ENCODE peak calls at places on chromosome 15, in seven cellular contexts. One of them, this sample, is unnamed.

GRCh38 chr15:101200181-101200580 is 51.7 kb downstream of the CHSY1 start:
- DNase-seq in NCI-H345: no peak
- DNase-seq in GF-D8: no peak
- DNase-seq in AG08396: no peak
- DNase-seq in B cell: no peak
- DNase-seq in mesendoderm: no peak
- DNase-seq in stimulated activated CD8-positive, alpha-beta memory T cell treated with anti-CD3 and anti-CD28 coated beads, Interleukin-4, amount 100 ng/mL, for 1 hour: no peak
- DNase-seq in this sample: no peak

GRCh38 chr15:51736069-51736468 is 1.4 kb downstream of the LYSMD2 start:
- DNase-seq in B cell: peak
- DNase-seq in AG08396: no peak
- DNase-seq in GF-D8: no peak
- DNase-seq in mesendoderm: no peak
- DNase-seq in stimulated activated CD8-positive, alpha-beta memory T cell treated with anti-CD3 and anti-CD28 coated beads, Interleukin-4, amount 100 ng/mL, for 1 hour: no peak
- DNase-seq in NCI-H345: peak
- DNase-seq in this sample: no peak

GRCh38 chr15:100891316-100892012 is 11.8 kb downstream of the ALDH1A3 start:
- DNase-seq in stimulated activated CD8-positive, alpha-beta memory T cell treated with anti-CD3 and anti-CD28 coated beads, Interleukin-4, amount 100 ng/mL, for 1 hour: no peak
- DNase-seq in NCI-H345: no peak
- DNase-seq in GF-D8: no peak
- DNase-seq in AG08396: no peak
- DNase-seq in B cell: no peak
- DNase-seq in mesendoderm: peak
- DNase-seq in this sample: no peak

GRCh38 chr15:38054488-38054887 is 120.0 kb downstream of the TMCO5A start:
- DNase-seq in NCI-H345: no peak
- DNase-seq in GF-D8: no peak
- DNase-seq in AG08396: no peak
- DNase-seq in B cell: no peak
- DNase-seq in stimulated activated CD8-positive, alpha-beta memory T cell treated with anti-CD3 and anti-CD28 coated beads, Interleukin-4, amount 100 ng/mL, for 1 hour: no peak
- DNase-seq in mesendoderm: no peak
- DNase-seq in this sample: no peak

GRCh38 chr15:90071220-90071807 is 31.0 kb downstream of the IDH2 start:
- DNase-seq in stimulated activated CD8-positive, alpha-beta memory T cell treated with anti-CD3 and anti-CD28 coated beads, Interleukin-4, amount 100 ng/mL, for 1 hour: peak
- DNase-seq in mesendoderm: peak
- DNase-seq in GF-D8: peak
- DNase-seq in B cell: peak
- DNase-seq in NCI-H345: peak
- DNase-seq in AG08396: peak
- DNase-seq in this sample: peak

GRCh38 chr15:27744651-27745050 is 354.5 kb downstream of the OCA2 start:
- DNase-seq in mesendoderm: peak
- DNase-seq in NCI-H345: no peak
- DNase-seq in stimulated activated CD8-positive, alpha-beta memory T cell treated with anti-CD3 and anti-CD28 coated beads, Interleukin-4, amount 100 ng/mL, for 1 hour: no peak
- DNase-seq in AG08396: no peak
- DNase-seq in B cell: no peak
- DNase-seq in GF-D8: no peak
- DNase-seq in this sample: no peak

GRCh38 chr15:41981373-41982132 is 9.2 kb upstream of the EHD4 start:
- DNase-seq in stimulated activated CD8-positive, alpha-beta memory T cell treated with anti-CD3 and anti-CD28 coated beads, Interleukin-4, amount 100 ng/mL, for 1 hour: no peak
- DNase-seq in GF-D8: no peak
- DNase-seq in B cell: no peak
- DNase-seq in NCI-H345: no peak
- DNase-seq in AG08396: peak
- DNase-seq in mesendoderm: no peak
- DNase-seq in this sample: no peak

GRCh38 chr15:81343371-81343770 is 19.4 kb upstream of the STARD5 start:
- DNase-seq in GF-D8: no peak
- DNase-seq in NCI-H345: no peak
- DNase-seq in stimulated activated CD8-positive, alpha-beta memory T cell treated with anti-CD3 and anti-CD28 coated beads, Interleukin-4, amount 100 ng/mL, for 1 hour: no peak
- DNase-seq in mesendoderm: no peak
- DNase-seq in AG08396: no peak
- DNase-seq in B cell: no peak
- DNase-seq in this sample: no peak

GRCh38 chr15:39077998-39078397 is 502.9 kb upstream of the THBS1 start:
- DNase-seq in B cell: no peak
- DNase-seq in NCI-H345: no peak
- DNase-seq in AG08396: no peak
- DNase-seq in GF-D8: no peak
- DNase-seq in mesendoderm: no peak
- DNase-seq in stimulated activated CD8-positive, alpha-beta memory T cell treated with anti-CD3 and anti-CD28 coated beads, Interleukin-4, amount 100 ng/mL, for 1 hour: no peak
- DNase-seq in this sample: no peak

GRCh38 chr15:88465633-88466219 is 1.5 kb downstream of the MRPL46 start:
- DNase-seq in B cell: no peak
- DNase-seq in GF-D8: peak
- DNase-seq in stimulated activated CD8-positive, alpha-beta memory T cell treated with anti-CD3 and anti-CD28 coated beads, Interleukin-4, amount 100 ng/mL, for 1 hour: no peak
- DNase-seq in AG08396: peak
- DNase-seq in NCI-H345: no peak
- DNase-seq in mesendoderm: peak
- DNase-seq in this sample: no peak

GRCh38 chr15:77722759-77723460 is 90.2 kb upstream of the LINGO1 start:
- DNase-seq in mesendoderm: peak
- DNase-seq in NCI-H345: no peak
- DNase-seq in B cell: no peak
- DNase-seq in stimulated activated CD8-positive, alpha-beta memory T cell treated with anti-CD3 and anti-CD28 coated beads, Interleukin-4, amount 100 ng/mL, for 1 hour: no peak
- DNase-seq in GF-D8: no peak
- DNase-seq in AG08396: no peak
- DNase-seq in this sample: no peak

GRCh38 chr15:73387507-73388255 is 18.9 kb upstream of the HCN4 start:
- DNase-seq in B cell: no peak
- DNase-seq in GF-D8: no peak
- DNase-seq in mesendoderm: peak
- DNase-seq in NCI-H345: no peak
- DNase-seq in AG08396: no peak
- DNase-seq in stimulated activated CD8-positive, alpha-beta memory T cell treated with anti-CD3 and anti-CD28 coated beads, Interleukin-4, amount 100 ng/mL, for 1 hour: no peak
- DNase-seq in this sample: no peak

GRCh38 chr15:60237411-60237810 is 160.4 kb downstream of the ANXA2 start:
- DNase-seq in mesendoderm: peak
- DNase-seq in B cell: no peak
- DNase-seq in GF-D8: no peak
- DNase-seq in stimulated activated CD8-positive, alpha-beta memory T cell treated with anti-CD3 and anti-CD28 coated beads, Interleukin-4, amount 100 ng/mL, for 1 hour: no peak
- DNase-seq in AG08396: peak
- DNase-seq in NCI-H345: no peak
- DNase-seq in this sample: no peak

GRCh38 chr15:33279613-33280205 is 31.1 kb upstream of the RYR3 start:
- DNase-seq in B cell: no peak
- DNase-seq in stimulated activated CD8-positive, alpha-beta memory T cell treated with anti-CD3 and anti-CD28 coated beads, Interleukin-4, amount 100 ng/mL, for 1 hour: no peak
- DNase-seq in AG08396: no peak
- DNase-seq in GF-D8: no peak
- DNase-seq in mesendoderm: no peak
- DNase-seq in NCI-H345: no peak
- DNase-seq in this sample: no peak

GRCh38 chr15:52018693-52019393 is at the start of gene MAPK6:
- DNase-seq in stimulated activated CD8-positive, alpha-beta memory T cell treated with anti-CD3 and anti-CD28 coated beads, Interleukin-4, amount 100 ng/mL, for 1 hour: peak
- DNase-seq in NCI-H345: peak
- DNase-seq in mesendoderm: peak
- DNase-seq in AG08396: peak
- DNase-seq in GF-D8: peak
- DNase-seq in B cell: peak
- DNase-seq in this sample: peak

GRCh38 chr15:78308422-78309021 is 9.1 kb upstream of the SKIC8 start:
- DNase-seq in GF-D8: no peak
- DNase-seq in AG08396: peak
- DNase-seq in mesendoderm: peak
- DNase-seq in NCI-H345: peak
- DNase-seq in stimulated activated CD8-positive, alpha-beta memory T cell treated with anti-CD3 and anti-CD28 coated beads, Interleukin-4, amount 100 ng/mL, for 1 hour: no peak
- DNase-seq in B cell: no peak
- DNase-seq in this sample: no peak

GRCh38 chr15:52337198-52337853 is 41.7 kb upstream of the MYO5C start:
- DNase-seq in B cell: no peak
- DNase-seq in stimulated activated CD8-positive, alpha-beta memory T cell treated with anti-CD3 and anti-CD28 coated beads, Interleukin-4, amount 100 ng/mL, for 1 hour: no peak
- DNase-seq in GF-D8: no peak
- DNase-seq in NCI-H345: no peak
- DNase-seq in AG08396: peak
- DNase-seq in mesendoderm: peak
- DNase-seq in this sample: no peak

GRCh38 chr15:23503546-23503945 is 56.5 kb upstream of the GOLGA6L2 start:
- DNase-seq in GF-D8: no peak
- DNase-seq in NCI-H345: no peak
- DNase-seq in mesendoderm: no peak
- DNase-seq in B cell: no peak
- DNase-seq in stimulated activated CD8-positive, alpha-beta memory T cell treated with anti-CD3 and anti-CD28 coated beads, Interleukin-4, amount 100 ng/mL, for 1 hour: no peak
- DNase-seq in AG08396: no peak
- DNase-seq in this sample: no peak

GRCh38 chr15:63276342-63277043 is 912 bp upstream of the APH1B start:
- DNase-seq in GF-D8: no peak
- DNase-seq in mesendoderm: no peak
- DNase-seq in NCI-H345: no peak
- DNase-seq in B cell: no peak
- DNase-seq in AG08396: no peak
- DNase-seq in stimulated activated CD8-positive, alpha-beta memory T cell treated with anti-CD3 and anti-CD28 coated beads, Interleukin-4, amount 100 ng/mL, for 1 hour: no peak
- DNase-seq in this sample: no peak

GRCh38 chr15:91589360-91589759 is 264.1 kb upstream of the SLCO3A1 start:
- DNase-seq in NCI-H345: no peak
- DNase-seq in GF-D8: no peak
- DNase-seq in stimulated activated CD8-positive, alpha-beta memory T cell treated with anti-CD3 and anti-CD28 coated beads, Interleukin-4, amount 100 ng/mL, for 1 hour: no peak
- DNase-seq in AG08396: no peak
- DNase-seq in B cell: no peak
- DNase-seq in mesendoderm: peak
- DNase-seq in this sample: no peak

GRCh38 chr15:40357246-40357645 is 773 bp upstream of the DISP2 start:
- DNase-seq in B cell: no peak
- DNase-seq in stimulated activated CD8-positive, alpha-beta memory T cell treated with anti-CD3 and anti-CD28 coated beads, Interleukin-4, amount 100 ng/mL, for 1 hour: no peak
- DNase-seq in mesendoderm: no peak
- DNase-seq in NCI-H345: no peak
- DNase-seq in AG08396: no peak
- DNase-seq in GF-D8: no peak
- DNase-seq in this sample: no peak

GRCh38 chr15:57112178-57112577 is 193.7 kb downstream of the TCF12 start:
- DNase-seq in NCI-H345: no peak
- DNase-seq in GF-D8: no peak
- DNase-seq in B cell: no peak
- DNase-seq in stimulated activated CD8-positive, alpha-beta memory T cell treated with anti-CD3 and anti-CD28 coated beads, Interleukin-4, amount 100 ng/mL, for 1 hour: no peak
- DNase-seq in AG08396: no peak
- DNase-seq in mesendoderm: peak
- DNase-seq in this sample: no peak

GRCh38 chr15:67225336-67225735 is 29.1 kb downstream of the AAGAB start:
- DNase-seq in AG08396: peak
- DNase-seq in NCI-H345: no peak
- DNase-seq in stimulated activated CD8-positive, alpha-beta memory T cell treated with anti-CD3 and anti-CD28 coated beads, Interleukin-4, amount 100 ng/mL, for 1 hour: no peak
- DNase-seq in mesendoderm: no peak
- DNase-seq in GF-D8: no peak
- DNase-seq in B cell: no peak
- DNase-seq in this sample: no peak

GRCh38 chr15:27854601-27855000 is 244.5 kb downstream of the OCA2 start:
- DNase-seq in AG08396: no peak
- DNase-seq in GF-D8: no peak
- DNase-seq in stimulated activated CD8-positive, alpha-beta memory T cell treated with anti-CD3 and anti-CD28 coated beads, Interleukin-4, amount 100 ng/mL, for 1 hour: no peak
- DNase-seq in B cell: no peak
- DNase-seq in mesendoderm: no peak
- DNase-seq in NCI-H345: no peak
- DNase-seq in this sample: no peak

GRCh38 chr15:94080416-94080815 is 150.9 kb upstream of the MCTP2 start:
- DNase-seq in AG08396: no peak
- DNase-seq in NCI-H345: no peak
- DNase-seq in GF-D8: no peak
- DNase-seq in B cell: no peak
- DNase-seq in mesendoderm: peak
- DNase-seq in stimulated activated CD8-positive, alpha-beta memory T cell treated with anti-CD3 and anti-CD28 coated beads, Interleukin-4, amount 100 ng/mL, for 1 hour: no peak
- DNase-seq in this sample: no peak

GRCh38 chr15:66356069-66356358 is 471 bp downstream of the TIPIN start:
- DNase-seq in mesendoderm: no peak
- DNase-seq in stimulated activated CD8-positive, alpha-beta memory T cell treated with anti-CD3 and anti-CD28 coated beads, Interleukin-4, amount 100 ng/mL, for 1 hour: no peak
- DNase-seq in B cell: peak
- DNase-seq in NCI-H345: no peak
- DNase-seq in AG08396: no peak
- DNase-seq in GF-D8: no peak
- DNase-seq in this sample: no peak

GRCh38 chr15:66758844-66759243 is 56.8 kb downstream of the SMAD6 start:
- DNase-seq in AG08396: no peak
- DNase-seq in stimulated activated CD8-positive, alpha-beta memory T cell treated with anti-CD3 and anti-CD28 coated beads, Interleukin-4, amount 100 ng/mL, for 1 hour: no peak
- DNase-seq in mesendoderm: no peak
- DNase-seq in GF-D8: no peak
- DNase-seq in B cell: no peak
- DNase-seq in NCI-H345: no peak
- DNase-seq in this sample: no peak

GRCh38 chr15:58425834-58426233 is 6.0 kb upstream of the LIPC start:
- DNase-seq in GF-D8: no peak
- DNase-seq in NCI-H345: no peak
- DNase-seq in stimulated activated CD8-positive, alpha-beta memory T cell treated with anti-CD3 and anti-CD28 coated beads, Interleukin-4, amount 100 ng/mL, for 1 hour: no peak
- DNase-seq in AG08396: no peak
- DNase-seq in B cell: no peak
- DNase-seq in mesendoderm: no peak
- DNase-seq in this sample: no peak

This sample was measured in activated CD8-positive, alpha-beta memory T cell treated with anti-CD3 and anti-CD28 coated beads for 1 hour.